ENCODE peak calls at places on chromosomes 2 and 18, in seven cellular contexts. A, O, U, R, P, G and C are unnamed samples. For H3K27me3, the result is how much of the 10 kb centered on the place peaks cover.

GRCh38 chr2:134739879-134740301 is 21.1 kb upstream of the TMEM163 start:
- DNase-seq in A (no peak), U (peak), O (no peak), G (no peak), R (peak), P (peak), C (peak)

GRCh38 chr2:110657721-110658305 is 20.1 kb downstream of the BUB1 start:
- DNase-seq in O (no peak), P (no peak), U (no peak), R (peak), A (no peak), G (no peak), C (no peak)

GRCh38 chr2:61959381-61960293 is 54.2 kb downstream of the COMMD1 start:
- DNase-seq in R (no peak), O (no peak), U (no peak), G (no peak), P (no peak), A (no peak), C (no peak)

GRCh38 chr2:187934692-187935091 is 357.0 kb upstream of the GULP1 start:
- DNase-seq in U (no peak), R (no peak), O (no peak), G (no peak), A (no peak), P (no peak), C (no peak)

GRCh38 chr2:105969552-105969951 is 224.5 kb downstream of the UXS1 start:
- DNase-seq in P (no peak), U (no peak), G (peak), A (no peak), O (no peak), R (no peak), C (no peak)

GRCh38 chr2:216339456-216340279 is 32.6 kb downstream of the MARCHF4 start:
- DNase-seq in P (no peak), O (peak), R (no peak), U (peak), A (no peak), G (peak), C (peak)

GRCh38 chr2:31235504-31235902 is 1.6 kb downstream of the EHD3 start:
- DNase-seq in P (no peak), R (no peak), U (peak), A (no peak), G (no peak), O (no peak), C (peak)

GRCh38 chr18:26227051-26227672 is 917 bp downstream of the TAF4B start:
- DNase-seq in R (no peak), U (no peak), P (no peak), G (no peak), O (peak), A (no peak), C (no peak)

GRCh38 chr2:227020416-227020815 is 143.6 kb downstream of the COL4A4 start:
- DNase-seq in A (no peak), O (no peak), R (no peak), G (no peak), P (no peak), U (no peak), C (no peak)

GRCh38 chr18:38250981-38251380 is 685.4 kb upstream of the CELF4 start:
- DNase-seq in G (peak), P (no peak), O (no peak), U (no peak), R (no peak), A (no peak), C (no peak)

GRCh38 chr2:75787532-75788132 is 76.9 kb upstream of the GCFC2 start:
- DNase-seq in R (no peak), O (no peak), P (no peak), U (peak), G (no peak), A (no peak), C (peak)

GRCh38 chr18:23528580-23529472 is 25.5 kb downstream of the RMC1 start:
- DNase-seq in A (no peak), U (no peak), P (no peak), O (peak), R (no peak), G (no peak), C (peak)

GRCh38 chr2:217852812-217853211 is 150.0 kb downstream of the TNS1 start:
- DNase-seq in G (no peak), R (no peak), P (peak), O (no peak), U (no peak), A (no peak), C (no peak)

GRCh38 chr2:177646791-177647190 is 254.2 kb downstream of the AGPS start:
- DNase-seq in O (no peak), A (no peak), G (no peak), R (no peak), U (no peak), P (no peak), C (no peak)

DNA sequence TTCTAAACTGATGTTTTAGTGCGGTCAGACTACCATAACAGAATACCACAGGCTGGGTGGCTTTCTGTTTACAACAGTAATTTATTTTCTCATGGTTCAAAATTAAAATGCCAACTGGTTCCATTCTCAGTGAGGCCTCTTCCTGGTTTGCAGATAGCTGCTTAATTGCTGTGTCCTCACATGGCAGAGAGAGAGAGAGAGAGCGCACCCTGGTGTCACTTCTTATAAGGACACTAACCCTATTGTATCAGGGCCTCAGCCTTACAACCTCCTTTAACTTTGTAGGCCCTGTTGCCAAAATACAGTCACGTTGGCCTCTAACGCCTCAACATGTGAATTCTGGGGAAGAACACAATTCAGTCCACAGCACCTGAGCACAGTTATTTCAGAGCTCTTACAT is 37.5 kb upstream of the ZNF385B start:
- DNase-seq in P (no peak), O (no peak), G (peak), U (no peak), A (no peak), R (no peak), C (no peak)
- TF ChIP-seq CTCF in P (no peak), O (no peak), G (peak), U (no peak), A (no peak), R (peak), C (peak)

GRCh38 chr2:236754234-236754924 is 184.8 kb downstream of the ACKR3 start:
- DNase-seq in O (no peak), P (no peak), G (no peak), U (no peak), R (no peak), A (no peak), C (no peak)
- H3K27me3 ChIP-seq in O (under half), P (under half), G (under half), U (under half), R (under half), A (under half), C (under half)

DNA sequence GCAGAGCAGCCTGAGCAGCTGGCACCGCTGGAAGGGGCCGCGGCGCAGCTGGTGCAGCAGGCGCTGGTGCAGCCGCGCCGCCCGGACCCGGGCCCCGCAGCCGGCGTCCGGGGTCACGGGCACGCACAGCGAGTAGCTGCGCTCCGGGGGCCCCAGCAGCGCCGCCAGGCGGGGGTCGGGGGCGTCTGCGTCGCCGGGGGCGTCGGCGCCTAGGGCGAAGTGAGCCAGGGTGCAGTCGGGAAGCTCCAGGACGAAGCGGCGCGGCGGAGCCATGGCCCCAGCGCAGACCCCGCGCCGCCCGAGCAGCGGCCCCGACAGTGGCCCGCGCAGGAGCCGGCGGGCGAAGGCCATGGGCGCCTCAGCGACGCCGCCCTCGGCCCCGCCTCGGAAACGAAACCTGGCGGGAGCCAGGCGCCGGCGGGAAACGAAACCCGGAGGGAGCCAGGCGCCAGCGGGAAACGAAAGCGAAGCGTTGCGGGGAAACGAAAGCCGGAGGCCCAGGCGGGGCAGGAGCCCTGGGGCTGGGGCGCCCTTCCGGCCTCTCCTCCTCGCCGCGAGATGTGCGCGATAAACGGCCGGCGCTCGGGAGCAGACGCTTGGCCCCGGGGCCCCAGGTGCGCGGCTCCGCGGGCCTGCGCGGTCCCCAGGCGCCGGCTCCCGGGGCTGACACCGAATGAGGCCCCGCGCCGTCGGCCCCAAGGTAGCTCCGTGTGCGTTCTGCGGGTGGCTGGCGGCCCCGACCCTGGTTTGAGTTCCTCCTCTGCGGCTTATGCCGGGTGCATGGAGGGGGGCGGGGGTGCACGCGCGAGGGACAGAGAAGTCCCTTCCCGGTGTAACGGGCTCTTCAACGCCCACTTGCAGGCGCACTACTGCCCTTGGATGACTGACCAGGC is at the start of gene CMPK2:
- DNase-seq in U (no peak), A (peak), G (peak), P (peak), R (peak), O (peak), C (peak)
- TF ChIP-seq CTCF in U (peak), A (no peak), G (peak), P (no peak), R (peak), O (no peak), C (no peak)

GRCh38 chr2:160368988-160369935 is 124.3 kb downstream of the RBMS1 start:
- DNase-seq in A (no peak), O (no peak), R (no peak), G (no peak), U (no peak), P (no peak), C (no peak)
- H3K27me3 ChIP-seq in A (under half), O (under half), R (under half), G (under half), U (under half), P (under half), C (under half)

GRCh38 chr2:28406276-28407096 is 13.8 kb downstream of the FOSL2 start:
- DNase-seq in P (peak), R (peak), A (peak), U (no peak), G (no peak), O (no peak), C (peak)
- TF ChIP-seq CTCF in P (no peak), R (peak), A (no peak), U (no peak), G (no peak), O (no peak), C (no peak)

DNA sequence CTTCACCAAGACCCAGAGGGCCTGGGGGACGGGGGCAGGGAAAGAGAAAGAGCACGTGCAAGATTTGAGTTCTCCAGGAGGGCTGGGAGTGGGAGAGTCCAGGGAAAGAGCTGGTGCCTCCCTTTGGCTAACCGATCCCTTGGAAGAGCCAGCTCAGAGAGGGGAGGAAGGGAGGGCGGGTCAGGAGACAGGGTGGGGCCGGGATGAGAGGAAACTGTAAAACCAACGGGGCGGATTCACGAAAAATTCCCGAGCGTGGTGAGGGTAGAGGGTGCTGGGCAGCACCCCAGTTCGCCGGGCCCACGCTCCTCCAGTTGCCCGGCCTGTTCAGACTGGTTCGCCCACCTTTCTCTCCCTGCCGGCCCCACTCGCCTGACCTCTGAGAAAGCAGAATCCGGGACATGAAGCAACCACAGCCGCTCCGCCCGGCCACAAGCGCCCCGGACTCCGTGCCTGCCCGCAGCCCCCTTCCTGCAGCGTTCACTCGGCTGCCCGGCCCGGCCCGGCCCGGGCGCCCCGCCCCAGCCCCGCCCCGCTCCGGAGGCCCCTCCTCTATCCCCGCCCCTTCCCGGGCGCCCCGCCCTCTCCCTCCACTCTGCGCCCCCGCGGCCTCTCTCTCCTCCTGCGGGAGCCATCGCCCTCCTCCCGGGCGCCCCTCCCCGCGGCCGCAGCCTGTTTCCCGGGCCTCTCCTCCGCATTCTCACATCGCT is 230.9 kb upstream of the SMAD2 start:
- DNase-seq in G (peak), U (peak), A (peak), O (peak), R (peak), P (peak), C (peak)
- H3K27me3 ChIP-seq in G (under half), U (under half), A (under half), O (under half), R (under half), P (under half), C (under half)

GRCh38 chr2:24024018-24024417 is 14.1 kb downstream of the MFSD2B start:
- DNase-seq in O (no peak), R (no peak), A (no peak), G (no peak), P (no peak), U (peak), C (peak)

GRCh38 chr2:24022975-24023575 is 13.2 kb downstream of the MFSD2B start:
- DNase-seq in U (peak), A (no peak), G (no peak), O (no peak), P (no peak), R (no peak), C (no peak)

GRCh38 chr2:24022324-24022974 is 12.6 kb downstream of the MFSD2B start:
- DNase-seq in O (no peak), A (no peak), G (no peak), P (no peak), R (no peak), U (peak), C (no peak)

GRCh38 chr2:24019729-24020128 is 9.8 kb downstream of the MFSD2B start:
- DNase-seq in P (no peak), G (no peak), A (no peak), O (no peak), U (peak), R (no peak), C (no peak)

GRCh38 chr2:24021122-24021998 is 11.5 kb downstream of the MFSD2B start:
- DNase-seq in A (no peak), P (peak), U (peak), G (peak), R (peak), O (no peak), C (peak)
- TF ChIP-seq CTCF in A (no peak), P (no peak), U (no peak), G (peak), R (peak), O (no peak), C (peak)

DNA sequence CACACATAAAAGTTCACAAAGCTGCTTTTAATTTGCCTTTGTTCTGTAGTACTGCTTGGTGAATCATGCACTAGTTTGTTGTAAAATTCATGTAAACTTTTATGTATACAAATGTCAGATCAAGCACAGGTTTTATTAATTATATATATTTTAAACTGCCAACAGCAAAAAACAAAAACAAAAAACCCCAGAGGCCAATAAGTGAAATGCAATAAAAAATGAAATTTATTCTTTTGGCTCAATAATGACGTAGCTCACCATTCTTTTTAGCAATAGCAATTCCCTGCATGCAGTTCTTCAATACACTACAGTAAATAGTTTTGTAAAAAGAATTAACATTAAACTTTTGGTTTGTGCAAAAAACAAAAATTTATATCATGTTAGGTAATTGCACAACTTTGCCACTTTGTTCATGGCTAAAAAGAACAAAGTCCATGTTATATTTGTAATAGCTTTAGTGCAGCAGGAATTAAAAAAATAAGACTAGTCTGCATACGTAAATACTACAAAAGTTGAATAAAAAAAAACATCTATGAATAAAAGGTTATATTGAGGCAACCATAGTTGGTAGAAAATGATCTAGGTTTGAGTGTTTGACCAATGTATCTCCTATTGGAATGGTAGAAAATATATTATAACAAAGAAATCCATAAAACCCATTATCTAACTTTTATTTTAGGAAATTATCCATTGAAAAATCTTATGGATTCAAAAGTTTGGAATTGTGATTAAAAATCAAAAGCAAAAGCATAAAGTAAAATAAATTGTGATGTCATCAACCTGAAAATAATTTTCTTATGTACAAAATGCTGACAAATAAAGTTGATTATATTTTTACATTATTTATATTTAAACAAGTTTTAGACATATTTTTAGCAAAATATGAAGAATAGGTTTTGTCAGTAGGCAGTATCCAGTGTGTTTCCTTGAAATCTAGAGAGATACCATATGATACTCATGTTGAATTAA is 115.6 kb downstream of the SCN3A start:
- DNase-seq in O (no peak), G (no peak), U (no peak), P (no peak), R (no peak), A (no peak), C (no peak)
- H3K27me3 ChIP-seq in O (under half), G (under half), U (under half), P (under half), R (under half), A (under half), C (under half)

GRCh38 chr2:19851116-19851515 is 50.7 kb downstream of the TTC32 start:
- DNase-seq in O (no peak), U (no peak), A (no peak), R (no peak), G (no peak), P (no peak), C (no peak)
- TF ChIP-seq CTCF in O (no peak), U (no peak), A (no peak), R (no peak), G (peak), P (no peak), C (peak)

DNA sequence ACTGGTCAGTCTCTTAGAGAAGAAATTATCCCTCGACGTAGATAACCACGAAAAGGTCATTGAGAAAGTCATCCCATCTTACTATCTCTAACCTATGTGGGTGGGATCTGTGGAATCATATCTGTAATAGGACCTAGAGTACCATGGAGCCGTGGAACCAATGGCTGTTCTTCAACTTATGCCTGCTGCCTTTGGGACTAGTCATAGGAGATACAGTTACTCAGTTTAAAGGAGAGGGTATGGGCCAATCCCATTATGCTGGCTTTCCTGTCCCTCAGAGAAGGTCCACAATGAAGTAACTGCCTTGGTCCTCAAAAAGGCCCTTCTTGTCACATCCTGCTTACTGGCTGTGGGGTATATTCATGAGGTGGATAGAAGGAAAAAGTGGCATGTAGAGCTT is 77.5 kb downstream of the FEZ2 start:
- DNase-seq in G (no peak), P (no peak), O (no peak), R (no peak), A (no peak), U (no peak), C (no peak)
- H3K27me3 ChIP-seq in G (under half), P (under half), O (under half), R (under half), A (under half), U (under half), C (under half)